ENCODE peak calls at places on chromosomes 3 and 15, in six cellular contexts. L, I, C, Y, R and F are unnamed samples.

GRCh38 chr15:67043939-67044771 is 21.2 kb upstream of the SMAD3 start:
- DNase-seq in L (peak; percentile 51), I (no peak), C (peak; percentile 80), Y (no peak), R (no peak), F (no peak)

GRCh38 chr15:58038426-58039106 is 26.9 kb downstream of the ALDH1A2 start:
- DNase-seq in L (no peak), I (no peak), C (no peak), Y (peak; percentile 46), R (no peak), F (no peak)

GRCh38 chr15:70260096-70260495 is 162.4 kb upstream of the TLE3 start:
- DNase-seq in L (no peak), I (no peak), C (no peak), Y (no peak), R (no peak), F (no peak)

GRCh38 chr15:40493089-40493840 is 22.5 kb downstream of the CHST14 start:
- DNase-seq in L (no peak), I (peak; percentile 24), C (no peak), Y (peak; percentile 55), R (no peak), F (no peak)

GRCh38 chr15:48076454-48076853 is 44.3 kb upstream of the SLC24A5 start:
- DNase-seq in L (no peak), I (no peak), C (no peak), Y (no peak), R (no peak), F (no peak)

GRCh38 chr3:30084971-30085403 is 521.4 kb upstream of the TGFBR2 start:
- DNase-seq in L (no peak), I (no peak), C (no peak), Y (no peak), R (no peak), F (no peak)

GRCh38 chr15:100457201-100457600 is 71.5 kb downstream of the CERS3 start:
- DNase-seq in L (no peak), I (no peak), C (no peak), Y (no peak), R (no peak), F (no peak)

GRCh38 chr15:29924750-29925149 is 102.5 kb upstream of the TJP1 start:
- DNase-seq in L (no peak), I (no peak), C (peak; percentile 50), Y (peak; percentile 78), R (no peak), F (no peak)

GRCh38 chr15:80744826-80745225 is 34.3 kb upstream of the CEMIP start:
- DNase-seq in L (no peak), I (no peak), C (peak; percentile 68), Y (no peak), R (no peak), F (no peak)

GRCh38 chr3:122975924-122976293 is 51.7 kb downstream of the SEMA5B start:
- DNase-seq in L (no peak), I (peak; percentile 5), C (no peak), Y (no peak), R (no peak), F (no peak)

GRCh38 chr3:157098823-157099185 is 61.1 kb downstream of the CCNL1 start:
- DNase-seq in L (no peak), I (no peak), C (peak; percentile 62), Y (no peak), R (no peak), F (no peak)

GRCh38 chr3:71401695-71402231 is 181.8 kb downstream of the FOXP1 start:
- DNase-seq in L (no peak), I (no peak), C (no peak), Y (no peak), R (no peak), F (no peak)

GRCh38 chr3:18223591-18224338 is 201.4 kb downstream of the SATB1 start:
- DNase-seq in L (no peak), I (peak; percentile 70), C (no peak), Y (no peak), R (no peak), F (no peak)

GRCh38 chr3:52250122-52250521 is 4.6 kb downstream of the PPM1M start:
- DNase-seq in L (no peak), I (no peak), C (no peak), Y (no peak), R (no peak), F (no peak)

GRCh38 chr3:140441006-140441405 is 236.9 kb upstream of the TRIM42 start:
- DNase-seq in L (peak; percentile 44), I (no peak), C (no peak), Y (peak; percentile 60), R (no peak), F (no peak)

GRCh38 chr3:160055659-160056058 is 67.0 kb downstream of the IL12A start:
- DNase-seq in L (no peak), I (no peak), C (no peak), Y (no peak), R (no peak), F (no peak)

GRCh38 chr15:77858677-77859490 is 218.6 kb downstream of the TBC1D2B start:
- DNase-seq in L (no peak), I (no peak), C (no peak), Y (no peak), R (no peak), F (peak; percentile 23)

GRCh38 chr15:89806565-89807550 is 7.8 kb downstream of the ANPEP start:
- DNase-seq in L (no peak), I (no peak), C (no peak), Y (no peak), R (no peak), F (no peak)

GRCh38 chr3:46849686-46850467 is 13.4 kb downstream of the MYL3 start:
- DNase-seq in L (no peak), I (no peak), C (no peak), Y (no peak), R (no peak), F (no peak)

GRCh38 chr3:11307830-11308432 is 35.7 kb downstream of the ATG7 start:
- DNase-seq in L (no peak), I (no peak), C (no peak), Y (no peak), R (no peak), F (no peak)

GRCh38 chr3:78788839-78789238 is 979.0 kb downstream of the ROBO1 start:
- DNase-seq in L (no peak), I (no peak), C (no peak), Y (no peak), R (no peak), F (no peak)

GRCh38 chr15:78265752-78266224 is 1.4 kb downstream of the DNAJA4 start:
- DNase-seq in L (no peak), I (no peak), C (peak; percentile 87), Y (peak; percentile 57), R (no peak), F (no peak)

GRCh38 chr15:65981837-65982696 is 112.8 kb downstream of the RAB11A start:
- DNase-seq in L (no peak), I (peak; percentile 41), C (no peak), Y (peak; percentile 85), R (no peak), F (peak; percentile 51)

GRCh38 chr3:186875708-186876107 is 33.2 kb downstream of the ADIPOQ start:
- DNase-seq in L (no peak), I (no peak), C (no peak), Y (no peak), R (no peak), F (no peak)
- TF ChIP-seq CTCF in L (no peak), I (no peak), C (no peak), Y (no peak), R (no peak), F (no peak)

DNA sequence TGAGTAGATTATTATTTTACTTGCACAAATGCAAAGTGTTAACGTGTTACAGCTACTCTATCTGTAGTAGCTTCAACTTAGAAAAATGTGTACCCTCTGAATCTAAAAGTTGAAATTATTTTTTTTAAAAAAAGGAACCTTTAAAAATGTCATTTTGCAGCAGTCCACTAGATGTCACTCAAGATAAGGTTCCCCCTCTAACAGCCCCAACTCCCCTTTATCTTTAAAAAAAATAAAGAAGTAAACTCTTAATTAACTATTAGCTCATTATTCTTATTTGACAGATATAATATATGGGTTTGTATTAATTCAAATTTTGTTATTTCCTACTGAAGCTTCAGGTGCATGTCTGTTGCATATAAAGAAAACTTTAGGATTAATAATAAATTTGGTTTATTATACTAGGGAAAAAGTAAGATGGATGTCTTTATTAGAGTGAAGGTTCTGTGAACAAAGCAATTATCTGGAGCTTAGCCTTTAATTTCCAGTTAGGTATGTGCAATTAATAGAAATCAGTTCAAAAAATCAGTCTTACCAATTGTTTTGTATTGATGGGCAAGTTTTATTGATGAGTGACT is 288.5 kb downstream of the VGLL3 start:
- DNase-seq in L (no peak), I (peak; percentile 1), C (no peak), Y (peak; percentile 5), R (no peak), F (no peak)
- TF ChIP-seq CTCF in L (no peak), I (peak; percentile 46), C (peak; percentile 76), Y (peak; percentile 67), R (peak; percentile 47), F (no peak)

GRCh38 chr3:63559884-63560283 is 92.6 kb upstream of the SNTN start:
- DNase-seq in L (no peak), I (no peak), C (no peak), Y (no peak), R (no peak), F (no peak)

GRCh38 chr3:63562323-63562722 is 90.2 kb upstream of the SNTN start:
- DNase-seq in L (no peak), I (no peak), C (no peak), Y (no peak), R (no peak), F (no peak)

GRCh38 chr3:63561879-63562278 is 90.6 kb upstream of the SNTN start:
- DNase-seq in L (no peak), I (no peak), C (no peak), Y (no peak), R (no peak), F (no peak)

DNA sequence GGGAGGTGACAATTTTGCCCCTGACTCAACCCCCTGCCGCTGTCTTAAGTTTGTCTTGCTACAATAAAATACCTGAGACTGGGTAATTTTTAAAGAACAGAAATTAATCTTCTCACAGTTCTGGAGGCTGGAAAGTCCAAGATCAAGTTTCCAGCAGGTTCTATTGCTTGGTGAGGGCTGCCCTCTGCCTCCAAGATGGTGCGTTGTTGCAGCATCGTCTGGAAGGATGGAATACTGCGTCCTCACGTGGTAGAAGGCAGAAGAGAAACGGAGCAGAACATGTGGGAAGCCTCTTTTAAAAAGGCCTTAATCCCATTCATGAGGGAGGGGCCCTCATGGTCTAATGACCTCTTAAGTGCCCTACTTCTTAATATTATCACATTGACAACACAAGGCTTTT is 87.3 kb upstream of the SNTN start:
- DNase-seq in L (no peak), I (no peak), C (no peak), Y (no peak), R (no peak), F (no peak)
- TF ChIP-seq CTCF in L (no peak), I (no peak), C (no peak), Y (no peak), R (peak; percentile 42), F (no peak)

DNA sequence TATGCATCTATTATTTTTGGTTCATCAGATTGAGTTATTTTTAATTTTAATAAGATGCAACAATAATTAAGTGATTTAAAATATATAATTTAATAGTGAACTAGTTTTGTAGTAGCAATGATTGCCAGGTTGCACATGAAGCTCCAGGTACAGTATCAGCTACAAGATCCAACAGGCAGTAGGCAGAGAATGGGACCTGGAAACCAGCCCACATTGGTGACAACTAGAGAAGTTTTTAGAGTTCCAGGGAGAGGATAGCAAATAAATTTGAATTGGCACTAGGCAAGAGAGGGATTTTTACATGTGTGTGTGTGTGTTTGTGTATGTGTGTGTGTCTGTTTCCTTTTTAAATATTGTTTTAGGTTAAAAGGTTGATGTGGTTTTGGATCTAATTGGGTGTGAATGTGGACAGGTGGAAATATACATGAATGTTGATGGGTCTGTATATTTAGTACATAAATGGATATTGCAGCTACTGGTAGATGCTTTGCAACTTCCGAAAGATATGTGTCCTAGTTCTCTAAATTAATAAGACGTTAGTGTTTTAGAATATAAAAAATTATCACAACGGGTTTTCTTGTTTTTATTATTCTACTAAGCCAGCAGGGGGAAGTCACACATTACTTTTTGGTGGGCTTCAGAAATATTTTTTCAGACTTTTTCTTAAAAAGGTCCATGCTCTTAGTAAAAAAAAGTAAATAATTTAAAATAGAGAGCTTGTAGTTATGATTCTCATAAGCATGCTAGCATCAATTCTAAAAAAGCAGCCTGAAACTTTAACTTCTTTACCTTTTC is 110.1 kb upstream of the GBE1 start:
- DNase-seq in L (no peak), I (peak; percentile 12), C (no peak), Y (no peak), R (no peak), F (no peak)
- TF ChIP-seq CTCF in L (peak; percentile 37), I (no peak), C (peak; percentile 53), Y (no peak), R (peak; percentile 35), F (peak; percentile 28)